ENCODE peak calls at places on chromosome 1, in ten cellular contexts. One of them, this sample, is unnamed.

GRCh38 chr1:33379631-33380354 is 51.1 kb downstream of the PHC2 start:
- DNase-seq in cardiac muscle cell: no peak
- DNase-seq in NCI-H748 treated with DMSO at 0.1 percent for 48 hours: no peak
- DNase-seq in activated gamma-delta T cell treated with Interleukin-2 at 50 U/mL for 16 hours: no peak
- DNase-seq in NCI-H82: peak; percentile 66
- DNase-seq in ecto neural progenitor cell: no peak
- DNase-seq in activated CD4-positive, CD25-positive, alpha-beta regulatory T cell: no peak
- DNase-seq in stimulated activated naive CD4-positive, alpha-beta T cell: no peak
- DNase-seq in C1 segment of cervical spinal cord: no peak
- DNase-seq in activated T-helper 1 cell treated with Interleukin-2 at 50 U/mL for 16 hours: no peak
- DNase-seq in this sample: no peak

GRCh38 chr1:20728371-20729154 is 3.9 kb downstream of the SH2D5 start:
- DNase-seq in activated T-helper 1 cell treated with Interleukin-2 at 50 U/mL for 16 hours: no peak
- DNase-seq in ecto neural progenitor cell: no peak
- DNase-seq in NCI-H748 treated with DMSO at 0.1 percent for 48 hours: no peak
- DNase-seq in activated gamma-delta T cell treated with Interleukin-2 at 50 U/mL for 16 hours: no peak
- DNase-seq in stimulated activated naive CD4-positive, alpha-beta T cell: no peak
- DNase-seq in activated CD4-positive, CD25-positive, alpha-beta regulatory T cell: no peak
- DNase-seq in NCI-H82: no peak
- DNase-seq in cardiac muscle cell: no peak
- DNase-seq in C1 segment of cervical spinal cord: no peak
- DNase-seq in this sample: no peak

GRCh38 chr1:109396971-109397370 is 747 bp downstream of the SORT1 start:
- DNase-seq in ecto neural progenitor cell: no peak
- DNase-seq in activated CD4-positive, CD25-positive, alpha-beta regulatory T cell: no peak
- DNase-seq in C1 segment of cervical spinal cord: no peak
- DNase-seq in cardiac muscle cell: peak; percentile 21
- DNase-seq in NCI-H748 treated with DMSO at 0.1 percent for 48 hours: no peak
- DNase-seq in stimulated activated naive CD4-positive, alpha-beta T cell: no peak
- DNase-seq in NCI-H82: peak; percentile 39
- DNase-seq in activated T-helper 1 cell treated with Interleukin-2 at 50 U/mL for 16 hours: no peak
- DNase-seq in activated gamma-delta T cell treated with Interleukin-2 at 50 U/mL for 16 hours: no peak
- DNase-seq in this sample: no peak

GRCh38 chr1:111203681-111204210 is 3.3 kb upstream of the DENND2D start:
- DNase-seq in activated gamma-delta T cell treated with Interleukin-2 at 50 U/mL for 16 hours: peak; percentile 89
- DNase-seq in stimulated activated naive CD4-positive, alpha-beta T cell: peak; percentile 74
- DNase-seq in ecto neural progenitor cell: no peak
- DNase-seq in NCI-H748 treated with DMSO at 0.1 percent for 48 hours: no peak
- DNase-seq in cardiac muscle cell: no peak
- DNase-seq in activated CD4-positive, CD25-positive, alpha-beta regulatory T cell: peak; percentile 46
- DNase-seq in C1 segment of cervical spinal cord: no peak
- DNase-seq in activated T-helper 1 cell treated with Interleukin-2 at 50 U/mL for 16 hours: peak; percentile 83
- DNase-seq in NCI-H82: peak; percentile 32
- DNase-seq in this sample: peak; percentile 74

GRCh38 chr1:75472971-75473603 is 137.8 kb downstream of the SLC44A5 start:
- DNase-seq in NCI-H748 treated with DMSO at 0.1 percent for 48 hours: no peak
- DNase-seq in cardiac muscle cell: no peak
- DNase-seq in activated T-helper 1 cell treated with Interleukin-2 at 50 U/mL for 16 hours: no peak
- DNase-seq in ecto neural progenitor cell: no peak
- DNase-seq in NCI-H82: no peak
- DNase-seq in stimulated activated naive CD4-positive, alpha-beta T cell: no peak
- DNase-seq in activated gamma-delta T cell treated with Interleukin-2 at 50 U/mL for 16 hours: no peak
- DNase-seq in activated CD4-positive, CD25-positive, alpha-beta regulatory T cell: no peak
- DNase-seq in C1 segment of cervical spinal cord: no peak
- DNase-seq in this sample: no peak

GRCh38 chr1:17849216-17849615 is 94.1 kb downstream of the ACTL8 start:
- DNase-seq in ecto neural progenitor cell: no peak
- DNase-seq in cardiac muscle cell: no peak
- DNase-seq in activated CD4-positive, CD25-positive, alpha-beta regulatory T cell: no peak
- DNase-seq in stimulated activated naive CD4-positive, alpha-beta T cell: no peak
- DNase-seq in NCI-H748 treated with DMSO at 0.1 percent for 48 hours: no peak
- DNase-seq in C1 segment of cervical spinal cord: no peak
- DNase-seq in activated gamma-delta T cell treated with Interleukin-2 at 50 U/mL for 16 hours: no peak
- DNase-seq in activated T-helper 1 cell treated with Interleukin-2 at 50 U/mL for 16 hours: no peak
- DNase-seq in NCI-H82: no peak
- DNase-seq in this sample: no peak

GRCh38 chr1:114458208-114458777 is 52.7 kb downstream of the TRIM33 start:
- DNase-seq in NCI-H82: no peak
- DNase-seq in activated CD4-positive, CD25-positive, alpha-beta regulatory T cell: no peak
- DNase-seq in activated T-helper 1 cell treated with Interleukin-2 at 50 U/mL for 16 hours: no peak
- DNase-seq in ecto neural progenitor cell: no peak
- DNase-seq in C1 segment of cervical spinal cord: no peak
- DNase-seq in activated gamma-delta T cell treated with Interleukin-2 at 50 U/mL for 16 hours: no peak
- DNase-seq in stimulated activated naive CD4-positive, alpha-beta T cell: no peak
- DNase-seq in cardiac muscle cell: no peak
- DNase-seq in NCI-H748 treated with DMSO at 0.1 percent for 48 hours: no peak
- DNase-seq in this sample: no peak

GRCh38 chr1:13799502-13800283 is 99.7 kb downstream of the PRDM2 start:
- DNase-seq in activated CD4-positive, CD25-positive, alpha-beta regulatory T cell: no peak
- DNase-seq in activated gamma-delta T cell treated with Interleukin-2 at 50 U/mL for 16 hours: no peak
- DNase-seq in NCI-H748 treated with DMSO at 0.1 percent for 48 hours: no peak
- DNase-seq in cardiac muscle cell: no peak
- DNase-seq in C1 segment of cervical spinal cord: no peak
- DNase-seq in stimulated activated naive CD4-positive, alpha-beta T cell: no peak
- DNase-seq in activated T-helper 1 cell treated with Interleukin-2 at 50 U/mL for 16 hours: no peak
- DNase-seq in NCI-H82: no peak
- DNase-seq in ecto neural progenitor cell: no peak
- DNase-seq in this sample: no peak

GRCh38 chr1:204442376-204443259 is 31.0 kb upstream of the PPP1R15B start:
- DNase-seq in cardiac muscle cell: no peak
- DNase-seq in C1 segment of cervical spinal cord: no peak
- DNase-seq in activated gamma-delta T cell treated with Interleukin-2 at 50 U/mL for 16 hours: no peak
- DNase-seq in stimulated activated naive CD4-positive, alpha-beta T cell: no peak
- DNase-seq in NCI-H748 treated with DMSO at 0.1 percent for 48 hours: no peak
- DNase-seq in NCI-H82: peak; percentile 36
- DNase-seq in activated CD4-positive, CD25-positive, alpha-beta regulatory T cell: no peak
- DNase-seq in activated T-helper 1 cell treated with Interleukin-2 at 50 U/mL for 16 hours: no peak
- DNase-seq in ecto neural progenitor cell: no peak
- DNase-seq in this sample: no peak

GRCh38 chr1:47584249-47584648 is 146.4 kb downstream of the FOXD2 start:
- DNase-seq in NCI-H82: no peak
- DNase-seq in activated CD4-positive, CD25-positive, alpha-beta regulatory T cell: no peak
- DNase-seq in stimulated activated naive CD4-positive, alpha-beta T cell: no peak
- DNase-seq in activated gamma-delta T cell treated with Interleukin-2 at 50 U/mL for 16 hours: no peak
- DNase-seq in C1 segment of cervical spinal cord: no peak
- DNase-seq in ecto neural progenitor cell: peak; percentile 26
- DNase-seq in cardiac muscle cell: no peak
- DNase-seq in activated T-helper 1 cell treated with Interleukin-2 at 50 U/mL for 16 hours: no peak
- DNase-seq in NCI-H748 treated with DMSO at 0.1 percent for 48 hours: no peak
- DNase-seq in this sample: no peak

GRCh38 chr1:204493145-204493881 is 1.3 kb downstream of the PIK3C2B start:
- DNase-seq in activated CD4-positive, CD25-positive, alpha-beta regulatory T cell: no peak
- DNase-seq in C1 segment of cervical spinal cord: peak; percentile 77
- DNase-seq in cardiac muscle cell: peak; percentile 69
- DNase-seq in NCI-H82: peak; percentile 47
- DNase-seq in stimulated activated naive CD4-positive, alpha-beta T cell: peak; percentile 30
- DNase-seq in activated gamma-delta T cell treated with Interleukin-2 at 50 U/mL for 16 hours: no peak
- DNase-seq in activated T-helper 1 cell treated with Interleukin-2 at 50 U/mL for 16 hours: no peak
- DNase-seq in NCI-H748 treated with DMSO at 0.1 percent for 48 hours: no peak
- DNase-seq in ecto neural progenitor cell: peak; percentile 65
- DNase-seq in this sample: no peak

GRCh38 chr1:975896-976683 is 5.8 kb downstream of the PERM1 start:
- DNase-seq in ecto neural progenitor cell: peak; percentile 88
- DNase-seq in NCI-H748 treated with DMSO at 0.1 percent for 48 hours: peak; percentile 47
- DNase-seq in C1 segment of cervical spinal cord: no peak
- DNase-seq in NCI-H82: peak; percentile 90
- DNase-seq in cardiac muscle cell: peak; percentile 77
- DNase-seq in activated gamma-delta T cell treated with Interleukin-2 at 50 U/mL for 16 hours: peak; percentile 63
- DNase-seq in activated T-helper 1 cell treated with Interleukin-2 at 50 U/mL for 16 hours: peak; percentile 51
- DNase-seq in stimulated activated naive CD4-positive, alpha-beta T cell: peak; percentile 39
- DNase-seq in activated CD4-positive, CD25-positive, alpha-beta regulatory T cell: peak; percentile 36
- DNase-seq in this sample: peak; percentile 65

GRCh38 chr1:59947047-59947938 is 20.7 kb upstream of the CYP2J2 start:
- DNase-seq in ecto neural progenitor cell: peak; percentile 60
- DNase-seq in NCI-H748 treated with DMSO at 0.1 percent for 48 hours: peak; percentile 36
- DNase-seq in activated CD4-positive, CD25-positive, alpha-beta regulatory T cell: no peak
- DNase-seq in activated T-helper 1 cell treated with Interleukin-2 at 50 U/mL for 16 hours: no peak
- DNase-seq in activated gamma-delta T cell treated with Interleukin-2 at 50 U/mL for 16 hours: peak; percentile 40
- DNase-seq in stimulated activated naive CD4-positive, alpha-beta T cell: peak; percentile 28
- DNase-seq in NCI-H82: peak; percentile 84
- DNase-seq in cardiac muscle cell: peak; percentile 82
- DNase-seq in C1 segment of cervical spinal cord: peak; percentile 46
- DNase-seq in this sample: peak; percentile 51

GRCh38 chr1:36728051-36728450 is 245.3 kb upstream of the CSF3R start:
- DNase-seq in activated gamma-delta T cell treated with Interleukin-2 at 50 U/mL for 16 hours: no peak
- DNase-seq in C1 segment of cervical spinal cord: no peak
- DNase-seq in NCI-H82: no peak
- DNase-seq in activated CD4-positive, CD25-positive, alpha-beta regulatory T cell: no peak
- DNase-seq in ecto neural progenitor cell: no peak
- DNase-seq in stimulated activated naive CD4-positive, alpha-beta T cell: no peak
- DNase-seq in activated T-helper 1 cell treated with Interleukin-2 at 50 U/mL for 16 hours: no peak
- DNase-seq in NCI-H748 treated with DMSO at 0.1 percent for 48 hours: no peak
- DNase-seq in cardiac muscle cell: no peak
- DNase-seq in this sample: no peak

GRCh38 chr1:205061227-205061626 is 18.2 kb downstream of the CNTN2 start:
- DNase-seq in cardiac muscle cell: no peak
- DNase-seq in NCI-H82: no peak
- DNase-seq in stimulated activated naive CD4-positive, alpha-beta T cell: no peak
- DNase-seq in C1 segment of cervical spinal cord: no peak
- DNase-seq in activated gamma-delta T cell treated with Interleukin-2 at 50 U/mL for 16 hours: no peak
- DNase-seq in ecto neural progenitor cell: no peak
- DNase-seq in NCI-H748 treated with DMSO at 0.1 percent for 48 hours: no peak
- DNase-seq in activated T-helper 1 cell treated with Interleukin-2 at 50 U/mL for 16 hours: no peak
- DNase-seq in activated CD4-positive, CD25-positive, alpha-beta regulatory T cell: no peak
- DNase-seq in this sample: no peak

GRCh38 chr1:240619901-240620621 is 8.1 kb upstream of the GREM2 start:
- DNase-seq in cardiac muscle cell: no peak
- DNase-seq in activated T-helper 1 cell treated with Interleukin-2 at 50 U/mL for 16 hours: no peak
- DNase-seq in NCI-H82: peak; percentile 98
- DNase-seq in activated CD4-positive, CD25-positive, alpha-beta regulatory T cell: no peak
- DNase-seq in stimulated activated naive CD4-positive, alpha-beta T cell: no peak
- DNase-seq in C1 segment of cervical spinal cord: no peak
- DNase-seq in activated gamma-delta T cell treated with Interleukin-2 at 50 U/mL for 16 hours: no peak
- DNase-seq in NCI-H748 treated with DMSO at 0.1 percent for 48 hours: no peak
- DNase-seq in ecto neural progenitor cell: no peak
- DNase-seq in this sample: no peak

GRCh38 chr1:10520952-10521351 is 46.2 kb downstream of the PEX14 start:
- DNase-seq in NCI-H82: no peak
- DNase-seq in activated T-helper 1 cell treated with Interleukin-2 at 50 U/mL for 16 hours: no peak
- DNase-seq in activated CD4-positive, CD25-positive, alpha-beta regulatory T cell: no peak
- DNase-seq in NCI-H748 treated with DMSO at 0.1 percent for 48 hours: no peak
- DNase-seq in C1 segment of cervical spinal cord: no peak
- DNase-seq in cardiac muscle cell: no peak
- DNase-seq in ecto neural progenitor cell: no peak
- DNase-seq in activated gamma-delta T cell treated with Interleukin-2 at 50 U/mL for 16 hours: no peak
- DNase-seq in stimulated activated naive CD4-positive, alpha-beta T cell: no peak
- DNase-seq in this sample: no peak

GRCh38 chr1:33655496-33655895 is 183.1 kb downstream of the ZSCAN20 start:
- DNase-seq in cardiac muscle cell: no peak
- DNase-seq in ecto neural progenitor cell: no peak
- DNase-seq in NCI-H748 treated with DMSO at 0.1 percent for 48 hours: no peak
- DNase-seq in activated gamma-delta T cell treated with Interleukin-2 at 50 U/mL for 16 hours: no peak
- DNase-seq in C1 segment of cervical spinal cord: no peak
- DNase-seq in NCI-H82: no peak
- DNase-seq in activated CD4-positive, CD25-positive, alpha-beta regulatory T cell: no peak
- DNase-seq in activated T-helper 1 cell treated with Interleukin-2 at 50 U/mL for 16 hours: no peak
- DNase-seq in stimulated activated naive CD4-positive, alpha-beta T cell: no peak
- DNase-seq in this sample: no peak

GRCh38 chr1:198465201-198466144 is 75.0 kb downstream of the ATP6V1G3 start:
- DNase-seq in NCI-H748 treated with DMSO at 0.1 percent for 48 hours: peak; percentile 28
- DNase-seq in activated CD4-positive, CD25-positive, alpha-beta regulatory T cell: no peak
- DNase-seq in stimulated activated naive CD4-positive, alpha-beta T cell: no peak
- DNase-seq in ecto neural progenitor cell: no peak
- DNase-seq in activated T-helper 1 cell treated with Interleukin-2 at 50 U/mL for 16 hours: no peak
- DNase-seq in NCI-H82: peak; percentile 77
- DNase-seq in cardiac muscle cell: peak; percentile 48
- DNase-seq in C1 segment of cervical spinal cord: no peak
- DNase-seq in activated gamma-delta T cell treated with Interleukin-2 at 50 U/mL for 16 hours: no peak
- DNase-seq in this sample: peak; percentile 3

GRCh38 chr1:27634166-27634981 is 611 bp downstream of the FGR start:
- DNase-seq in NCI-H748 treated with DMSO at 0.1 percent for 48 hours: no peak
- DNase-seq in activated CD4-positive, CD25-positive, alpha-beta regulatory T cell: no peak
- DNase-seq in NCI-H82: no peak
- DNase-seq in activated T-helper 1 cell treated with Interleukin-2 at 50 U/mL for 16 hours: peak; percentile 38
- DNase-seq in cardiac muscle cell: peak; percentile 26
- DNase-seq in ecto neural progenitor cell: peak; percentile 69
- DNase-seq in stimulated activated naive CD4-positive, alpha-beta T cell: peak; percentile 39
- DNase-seq in C1 segment of cervical spinal cord: no peak
- DNase-seq in activated gamma-delta T cell treated with Interleukin-2 at 50 U/mL for 16 hours: peak; percentile 43
- DNase-seq in this sample: no peak